ENCODE peak calls at places on chromosome 22, in ten cellular contexts. One of them, this sample, is unnamed.

GRCh38 chr22:49994361-49995058 is 18.1 kb downstream of the IL17REL start:
- DNase-seq in activated CD4-positive, alpha-beta T cell treated with anti-CD3 and anti-CD28 coated beads, Interleukin-2, amount 50 U/mL, for 4 hours: no peak
- DNase-seq in substantia nigra: no peak
- DNase-seq in activated CD4-positive, CD25-positive, alpha-beta regulatory T cell treated with anti-CD3 and anti-CD28 coated beads, Interleukin-2, amount 50 U/mL, for 72 hours: peak
- DNase-seq in memory B cell: no peak
- DNase-seq in RCC 7860: no peak
- DNase-seq in body of pancreas: peak
- DNase-seq in thoracic aorta: no peak
- DNase-seq in activated T-cell treated with anti-CD3 and anti-CD28 coated beads, Interleukin-2, amount 50 U/mL, for 48 hours: no peak
- DNase-seq in activated naive CD4-positive, alpha-beta T cell treated with anti-CD3 and anti-CD28 coated beads for 36 hours: peak
- DNase-seq in this sample: no peak

GRCh38 chr22:30591191-30591587 is 521 bp downstream of the PES1 start:
- DNase-seq in thoracic aorta: no peak
- DNase-seq in activated T-cell treated with anti-CD3 and anti-CD28 coated beads, Interleukin-2, amount 50 U/mL, for 48 hours: no peak
- DNase-seq in memory B cell: no peak
- DNase-seq in RCC 7860: peak
- DNase-seq in activated naive CD4-positive, alpha-beta T cell treated with anti-CD3 and anti-CD28 coated beads for 36 hours: no peak
- DNase-seq in body of pancreas: no peak
- DNase-seq in substantia nigra: no peak
- DNase-seq in activated CD4-positive, alpha-beta T cell treated with anti-CD3 and anti-CD28 coated beads, Interleukin-2, amount 50 U/mL, for 4 hours: no peak
- DNase-seq in activated CD4-positive, CD25-positive, alpha-beta regulatory T cell treated with anti-CD3 and anti-CD28 coated beads, Interleukin-2, amount 50 U/mL, for 72 hours: no peak
- DNase-seq in this sample: no peak

GRCh38 chr22:19844423-19845368 is 10.0 kb downstream of the GNB1L start:
- DNase-seq in body of pancreas: no peak
- DNase-seq in thoracic aorta: no peak
- DNase-seq in activated naive CD4-positive, alpha-beta T cell treated with anti-CD3 and anti-CD28 coated beads for 36 hours: peak
- DNase-seq in activated CD4-positive, alpha-beta T cell treated with anti-CD3 and anti-CD28 coated beads, Interleukin-2, amount 50 U/mL, for 4 hours: no peak
- DNase-seq in activated T-cell treated with anti-CD3 and anti-CD28 coated beads, Interleukin-2, amount 50 U/mL, for 48 hours: no peak
- DNase-seq in memory B cell: no peak
- DNase-seq in substantia nigra: peak
- DNase-seq in RCC 7860: no peak
- DNase-seq in activated CD4-positive, CD25-positive, alpha-beta regulatory T cell treated with anti-CD3 and anti-CD28 coated beads, Interleukin-2, amount 50 U/mL, for 72 hours: no peak
- DNase-seq in this sample: peak

GRCh38 chr22:40634119-40634903 is 2.2 kb downstream of the MRTFA start:
- DNase-seq in activated CD4-positive, CD25-positive, alpha-beta regulatory T cell treated with anti-CD3 and anti-CD28 coated beads, Interleukin-2, amount 50 U/mL, for 72 hours: no peak
- DNase-seq in RCC 7860: no peak
- DNase-seq in activated CD4-positive, alpha-beta T cell treated with anti-CD3 and anti-CD28 coated beads, Interleukin-2, amount 50 U/mL, for 4 hours: no peak
- DNase-seq in activated T-cell treated with anti-CD3 and anti-CD28 coated beads, Interleukin-2, amount 50 U/mL, for 48 hours: no peak
- DNase-seq in thoracic aorta: no peak
- DNase-seq in substantia nigra: no peak
- DNase-seq in activated naive CD4-positive, alpha-beta T cell treated with anti-CD3 and anti-CD28 coated beads for 36 hours: no peak
- DNase-seq in body of pancreas: no peak
- DNase-seq in memory B cell: no peak
- DNase-seq in this sample: no peak

GRCh38 chr22:20606041-20606783 is 98.8 kb downstream of the MED15 start:
- DNase-seq in RCC 7860: no peak
- DNase-seq in activated naive CD4-positive, alpha-beta T cell treated with anti-CD3 and anti-CD28 coated beads for 36 hours: peak
- DNase-seq in activated CD4-positive, CD25-positive, alpha-beta regulatory T cell treated with anti-CD3 and anti-CD28 coated beads, Interleukin-2, amount 50 U/mL, for 72 hours: peak
- DNase-seq in activated T-cell treated with anti-CD3 and anti-CD28 coated beads, Interleukin-2, amount 50 U/mL, for 48 hours: peak
- DNase-seq in memory B cell: peak
- DNase-seq in activated CD4-positive, alpha-beta T cell treated with anti-CD3 and anti-CD28 coated beads, Interleukin-2, amount 50 U/mL, for 4 hours: peak
- DNase-seq in thoracic aorta: no peak
- DNase-seq in body of pancreas: peak
- DNase-seq in substantia nigra: no peak
- DNase-seq in this sample: peak

GRCh38 chr22:24768537-24769374 is 5.8 kb downstream of the PIWIL3 start:
- DNase-seq in RCC 7860: no peak
- DNase-seq in substantia nigra: peak
- DNase-seq in activated T-cell treated with anti-CD3 and anti-CD28 coated beads, Interleukin-2, amount 50 U/mL, for 48 hours: peak
- DNase-seq in body of pancreas: peak
- DNase-seq in activated naive CD4-positive, alpha-beta T cell treated with anti-CD3 and anti-CD28 coated beads for 36 hours: peak
- DNase-seq in thoracic aorta: peak
- DNase-seq in memory B cell: no peak
- DNase-seq in activated CD4-positive, alpha-beta T cell treated with anti-CD3 and anti-CD28 coated beads, Interleukin-2, amount 50 U/mL, for 4 hours: peak
- DNase-seq in activated CD4-positive, CD25-positive, alpha-beta regulatory T cell treated with anti-CD3 and anti-CD28 coated beads, Interleukin-2, amount 50 U/mL, for 72 hours: peak
- DNase-seq in this sample: no peak

GRCh38 chr22:40265783-40266182 is 80.5 kb upstream of the ADSL start:
- DNase-seq in activated CD4-positive, alpha-beta T cell treated with anti-CD3 and anti-CD28 coated beads, Interleukin-2, amount 50 U/mL, for 4 hours: no peak
- DNase-seq in RCC 7860: no peak
- DNase-seq in activated CD4-positive, CD25-positive, alpha-beta regulatory T cell treated with anti-CD3 and anti-CD28 coated beads, Interleukin-2, amount 50 U/mL, for 72 hours: no peak
- DNase-seq in substantia nigra: no peak
- DNase-seq in activated T-cell treated with anti-CD3 and anti-CD28 coated beads, Interleukin-2, amount 50 U/mL, for 48 hours: peak
- DNase-seq in activated naive CD4-positive, alpha-beta T cell treated with anti-CD3 and anti-CD28 coated beads for 36 hours: peak
- DNase-seq in body of pancreas: no peak
- DNase-seq in thoracic aorta: no peak
- DNase-seq in memory B cell: no peak
- DNase-seq in this sample: no peak

GRCh38 chr22:50732681-50733080 is 5.3 kb upstream of the ACR start:
- DNase-seq in activated T-cell treated with anti-CD3 and anti-CD28 coated beads, Interleukin-2, amount 50 U/mL, for 48 hours: no peak
- DNase-seq in activated CD4-positive, alpha-beta T cell treated with anti-CD3 and anti-CD28 coated beads, Interleukin-2, amount 50 U/mL, for 4 hours: no peak
- DNase-seq in thoracic aorta: no peak
- DNase-seq in RCC 7860: no peak
- DNase-seq in body of pancreas: no peak
- DNase-seq in memory B cell: no peak
- DNase-seq in activated CD4-positive, CD25-positive, alpha-beta regulatory T cell treated with anti-CD3 and anti-CD28 coated beads, Interleukin-2, amount 50 U/mL, for 72 hours: peak
- DNase-seq in activated naive CD4-positive, alpha-beta T cell treated with anti-CD3 and anti-CD28 coated beads for 36 hours: no peak
- DNase-seq in substantia nigra: no peak
- DNase-seq in this sample: no peak

GRCh38 chr22:31650391-31650790 is 11.6 kb downstream of the PISD start:
- DNase-seq in RCC 7860: peak
- DNase-seq in substantia nigra: no peak
- DNase-seq in activated CD4-positive, CD25-positive, alpha-beta regulatory T cell treated with anti-CD3 and anti-CD28 coated beads, Interleukin-2, amount 50 U/mL, for 72 hours: no peak
- DNase-seq in body of pancreas: no peak
- DNase-seq in activated naive CD4-positive, alpha-beta T cell treated with anti-CD3 and anti-CD28 coated beads for 36 hours: no peak
- DNase-seq in thoracic aorta: no peak
- DNase-seq in activated T-cell treated with anti-CD3 and anti-CD28 coated beads, Interleukin-2, amount 50 U/mL, for 48 hours: no peak
- DNase-seq in activated CD4-positive, alpha-beta T cell treated with anti-CD3 and anti-CD28 coated beads, Interleukin-2, amount 50 U/mL, for 4 hours: no peak
- DNase-seq in memory B cell: no peak
- DNase-seq in this sample: no peak

This sample was measured in CD4-positive, alpha-beta memory T cell.